ENCODE peak calls at places on chromosomes 7 and 10, in six cellular contexts. P is adrenal gland, C is heart left ventricle, W is uterus, A is IMR-90, U is tibial nerve. H is an unnamed sample.

GRCh38 chr7:84982199-84982598 is 204.7 kb downstream of the SEMA3D start:
- DNase-seq in P (no peak), C (no peak), W (no peak), U (no peak), A (no peak), H (no peak)

GRCh38 chr10:127470911-127471310 is 78.2 kb upstream of the NPS start:
- DNase-seq in A (no peak), W (no peak), C (no peak), U (no peak), P (no peak), H (no peak)

GRCh38 chr10:124366825-124367224 is 51.9 kb downstream of the OAT start:
- DNase-seq in W (no peak), C (no peak), P (no peak), U (no peak), A (no peak), H (no peak)

GRCh38 chr7:71868797-71869196 is 543.3 kb downstream of the CALN1 start:
- DNase-seq in A (no peak), W (no peak), P (no peak), U (no peak), C (no peak), H (peak; percentile 44)

GRCh38 chr10:71087622-71088021 is 124.7 kb upstream of the UNC5B start:
- DNase-seq in P (no peak), U (no peak), A (no peak), W (no peak), C (no peak), H (no peak)

GRCh38 chr10:48775206-48775517 is 90.5 kb downstream of the WDFY4 start:
- DNase-seq in C (no peak), U (no peak), W (no peak), P (no peak), A (no peak), H (no peak)

GRCh38 chr7:148906707-148907498 is 22.8 kb upstream of the EZH2 start:
- DNase-seq in U (no peak), A (no peak), W (no peak), C (no peak), P (no peak), H (no peak)

GRCh38 chr7:148483515-148483914 is 107.1 kb upstream of the C7orf33 start:
- DNase-seq in P (no peak), A (no peak), C (no peak), W (no peak), U (no peak), H (no peak)

GRCh38 chr7:116512524-116513188 is 12.2 kb upstream of the CAV1 start:
- DNase-seq in W (no peak), C (no peak), U (no peak), A (peak; percentile 76), P (no peak), H (no peak)

GRCh38 chr7:132072873-132073272 is 503.4 kb downstream of the PLXNA4 start:
- DNase-seq in W (no peak), U (no peak), C (no peak), P (no peak), A (no peak), H (no peak)

GRCh38 chr7:110766874-110767273 is 324.1 kb upstream of the LRRN3 start:
- DNase-seq in C (no peak), W (no peak), P (no peak), U (no peak), A (no peak), H (no peak)

GRCh38 chr7:114081606-114082425 is 163.0 kb upstream of the PPP1R3A start:
- DNase-seq in C (no peak), W (no peak), P (no peak), A (peak; percentile 70), U (peak; percentile 56), H (no peak)

GRCh38 chr7:100655908-100656674 is at the start of gene ACTL6B:
- DNase-seq in W (no peak), U (no peak), A (peak; percentile 18), C (peak; percentile 83), P (peak; percentile 65), H (no peak)

DNA sequence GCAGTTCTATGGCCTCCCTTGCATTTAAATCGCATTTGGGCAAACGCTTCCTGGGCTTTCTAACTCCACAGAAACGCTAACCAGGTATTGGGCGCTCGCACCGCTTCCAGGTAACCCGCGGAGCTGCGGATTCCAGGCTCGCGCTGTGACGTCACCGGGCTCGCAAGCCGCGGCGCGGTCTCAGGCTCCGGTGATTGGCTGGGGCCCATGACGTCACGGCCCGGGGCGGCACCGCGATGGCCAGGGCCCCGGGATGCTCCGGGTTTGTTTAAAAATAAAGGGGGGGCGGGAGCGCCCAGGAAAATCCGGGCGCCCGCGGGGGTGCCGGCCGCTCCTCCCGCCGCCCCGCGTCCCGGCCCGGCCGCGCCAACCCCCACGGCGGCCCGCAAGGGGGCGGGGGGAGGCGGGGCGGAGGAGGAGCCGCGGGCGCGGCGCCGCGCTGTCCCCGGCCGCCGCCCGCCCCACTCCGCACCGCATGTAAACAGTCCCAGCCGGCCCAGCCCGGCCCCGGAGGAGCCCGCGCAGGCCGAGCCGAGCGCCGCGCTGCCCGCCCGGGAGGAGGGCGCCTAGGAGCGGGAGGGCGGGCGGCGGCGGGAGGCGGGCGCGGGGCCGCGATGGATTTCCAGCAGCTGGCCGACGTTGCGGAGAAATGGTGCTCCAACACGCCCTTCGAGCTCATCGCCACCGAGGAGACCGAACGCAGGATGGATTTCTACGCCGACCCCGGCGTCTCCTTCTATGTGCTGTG is at the start of gene MTURN:
- DNase-seq in W (peak; percentile 82), A (peak; percentile 77), P (peak; percentile 87), U (peak; percentile 81), C (peak; percentile 94), H (peak; percentile 100)
- TF ChIP-seq POLR2A in W (peak; percentile 64), A (peak; percentile 28), P (peak; percentile 63), U (peak; percentile 71), C (no peak), H (peak; percentile 28)

DNA sequence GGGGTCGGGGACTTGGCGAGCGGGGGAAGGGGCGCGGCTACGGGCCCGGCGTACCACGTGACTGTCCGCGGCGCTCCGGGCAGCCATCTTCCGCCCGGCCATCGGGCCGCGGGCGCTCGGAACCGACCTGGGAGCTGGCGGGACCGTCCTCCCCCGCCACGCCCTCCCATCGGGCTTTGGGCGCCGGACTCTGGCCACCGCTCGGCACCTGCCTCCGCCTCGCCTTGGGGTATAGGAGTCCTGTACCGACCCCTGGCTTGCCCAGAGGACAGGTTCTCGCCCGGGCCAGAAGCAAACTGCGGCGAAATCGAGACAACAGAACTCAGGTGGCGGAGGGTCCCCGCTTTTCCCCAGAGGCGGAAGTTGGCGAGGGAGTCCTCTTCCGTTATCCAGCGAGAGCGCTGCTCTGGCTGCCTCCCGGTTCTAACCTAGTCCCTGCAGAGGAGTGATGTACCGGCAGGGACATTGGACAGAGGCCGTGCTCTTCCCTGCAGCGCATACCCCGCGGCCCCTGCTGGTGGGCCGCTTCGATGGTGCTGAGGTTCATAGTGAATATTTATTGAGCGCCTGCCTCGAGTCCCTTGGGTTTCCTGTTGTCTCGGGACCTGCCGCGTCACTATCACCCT is 1.2 kb upstream of the SGMS1 start:
- DNase-seq in C (peak; percentile 93), W (no peak), P (peak; percentile 77), U (peak; percentile 57), A (peak; percentile 64), H (peak; percentile 64)
- TF ChIP-seq POLR2A in C (no peak), W (peak; percentile 4), P (peak; percentile 72), U (no peak), A (peak; percentile 16), H (peak; percentile 55)

DNA sequence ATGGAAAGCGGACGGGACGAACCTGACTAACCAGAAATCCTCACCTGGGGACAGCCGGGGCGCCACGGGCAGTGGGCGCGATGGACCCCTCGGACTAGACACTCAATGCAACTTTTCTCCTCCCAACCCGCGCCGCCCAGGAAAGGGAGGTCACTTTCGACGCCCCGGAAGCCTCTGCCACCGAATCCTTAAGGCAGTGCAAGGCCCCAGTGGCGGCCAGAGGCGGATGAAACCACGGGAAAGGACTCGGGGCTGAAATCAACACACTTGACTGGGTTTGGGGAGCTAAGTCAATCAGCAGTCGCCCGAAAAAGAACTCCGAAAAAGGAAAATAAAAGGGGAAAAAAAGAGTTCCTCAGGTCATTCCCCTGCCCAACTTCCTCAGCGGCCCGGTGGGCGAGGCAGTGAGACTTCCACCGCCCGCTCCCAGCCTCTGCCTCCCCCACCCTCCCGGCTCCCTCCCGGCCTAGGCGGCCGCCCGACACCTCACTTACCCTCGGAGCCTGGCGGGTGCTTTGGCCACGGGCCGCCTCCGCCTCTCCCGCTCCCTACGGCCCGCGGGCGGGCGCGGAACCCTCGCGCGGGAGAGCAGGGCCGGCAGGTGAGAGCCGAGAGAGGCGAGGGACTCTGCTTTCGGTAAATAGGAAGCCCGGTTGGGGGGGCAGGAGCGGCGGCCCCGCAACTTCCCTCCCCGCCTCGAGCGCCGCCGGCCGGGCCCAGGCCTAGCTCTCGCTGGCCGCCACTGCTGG is 547 bp downstream of the WAPL start:
- DNase-seq in A (peak; percentile 42), C (peak; percentile 79), U (peak; percentile 26), P (peak; percentile 71), W (peak; percentile 33), H (peak; percentile 68)
- TF ChIP-seq POLR2A in A (peak; percentile 50), C (no peak), U (no peak), P (peak; percentile 9), W (no peak), H (peak; percentile 71)

GRCh38 chr7:70693690-70694356 is 438.1 kb upstream of the GALNT17 start:
- DNase-seq in P (peak; percentile 52), C (peak; percentile 85), A (peak; percentile 44), U (peak; percentile 48), W (peak; percentile 59), H (peak; percentile 49)

GRCh38 chr7:70694357-70694908 is 437.5 kb upstream of the GALNT17 start:
- DNase-seq in W (no peak), C (peak; percentile 76), A (peak; percentile 28), U (peak; percentile 10), P (peak; percentile 38), H (no peak)

GRCh38 chr7:70696139-70696782 is 435.7 kb upstream of the GALNT17 start:
- DNase-seq in P (no peak), U (no peak), W (no peak), C (no peak), A (peak; percentile 52), H (no peak)

GRCh38 chr7:70695804-70696104 is 436.2 kb upstream of the GALNT17 start:
- DNase-seq in U (peak; percentile 12), C (no peak), A (no peak), W (no peak), P (no peak), H (no peak)

GRCh38 chr7:70694909-70695803 is 436.8 kb upstream of the GALNT17 start:
- DNase-seq in C (no peak), P (no peak), W (peak; percentile 31), U (no peak), A (peak; percentile 19), H (no peak)
- TF ChIP-seq POLR2A in C (no peak), P (no peak), W (no peak), U (no peak), A (no peak), H (no peak)

DNA sequence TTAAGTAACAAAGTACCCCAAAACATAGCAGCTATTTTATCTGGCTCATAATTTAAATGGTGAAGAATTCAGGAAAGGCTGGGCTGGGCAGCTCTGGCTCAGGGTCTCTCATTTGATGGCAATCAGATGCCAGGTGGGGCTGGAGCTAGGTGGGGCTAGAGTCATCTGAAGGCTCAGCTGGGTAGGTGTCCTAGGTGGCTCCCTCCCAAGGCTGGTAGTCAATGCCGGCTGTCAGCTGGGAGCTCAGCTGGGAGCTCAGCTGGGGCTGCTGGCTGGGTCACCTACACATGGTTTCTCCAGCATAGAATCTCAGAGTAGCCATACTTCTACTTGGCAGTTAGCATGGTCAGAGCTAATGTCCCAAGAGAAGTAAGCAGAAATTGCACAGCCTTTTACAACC is 34.1 kb downstream of the OSBPL3 start:
- DNase-seq in U (no peak), P (no peak), W (no peak), A (no peak), C (no peak), H (no peak)
- TF ChIP-seq POLR2A in U (no peak), P (no peak), W (no peak), A (no peak), C (no peak), H (no peak)

H was measured in H54.